ENCODE peak calls at places on chromosomes 6 and 20, in seven cellular contexts. T is GM04503, Y is Daoy, R is cardiac muscle cell, P is T-helper 1 cell, K is iPS-NIHi11, G is iris pigment epithelial cell. J is an unnamed sample.

GRCh38 chr6:25769983-25770382 is 15.4 kb downstream of the SLC17A4 start:
- DNase-seq in K (no peak), R (peak; percentile 51), Y (peak; percentile 27), T (peak; percentile 11), G (no peak), P (no peak), J (peak; percentile 64)

GRCh38 chr6:31568537-31568961 is 3.5 kb upstream of the LTA start:
- DNase-seq in G (no peak), P (peak; percentile 90), Y (no peak), T (no peak), K (no peak), R (no peak), J (no peak)

GRCh38 chr6:53326372-53327016 is 22.3 kb downstream of the ELOVL5 start:
- DNase-seq in T (peak; percentile 95), K (peak; percentile 30), G (peak; percentile 100), Y (peak; percentile 98), R (peak; percentile 95), P (no peak), J (peak; percentile 97)

GRCh38 chr20:56626367-56627121 is 2.6 kb upstream of the TFAP2C start:
- DNase-seq in K (peak; percentile 65), T (no peak), P (no peak), G (no peak), Y (peak; percentile 44), R (peak; percentile 24), J (peak; percentile 42)

GRCh38 chr6:139888691-139889122 is 514.3 kb upstream of the CITED2 start:
- DNase-seq in T (no peak), K (peak; percentile 43), G (peak; percentile 28), R (peak; percentile 39), P (no peak), Y (no peak), J (peak; percentile 61)

GRCh38 chr6:28988536-28989415 is 16.3 kb downstream of the ZNF311 start:
- DNase-seq in R (peak; percentile 86), Y (no peak), P (peak; percentile 74), G (peak; percentile 81), K (peak; percentile 73), T (peak; percentile 8), J (peak; percentile 70)

GRCh38 chr6:116410945-116411623 is 40.3 kb downstream of the DSE start:
- DNase-seq in Y (no peak), G (peak; percentile 74), K (no peak), T (no peak), P (no peak), R (peak; percentile 76), J (peak; percentile 31)

GRCh38 chr6:636488-636887 is 20.4 kb downstream of the HUS1B start:
- DNase-seq in T (no peak), Y (no peak), K (no peak), R (no peak), G (no peak), P (peak; percentile 58), J (no peak)

GRCh38 chr6:36873612-36874011 is 991 bp downstream of the PPIL1 start:
- DNase-seq in P (peak; percentile 42), K (no peak), R (no peak), T (no peak), G (no peak), Y (no peak), J (peak; percentile 20)

GRCh38 chr20:50724851-50725721 is 6.3 kb upstream of the PARD6B start:
- DNase-seq in K (no peak), P (no peak), Y (peak; percentile 94), T (peak; percentile 78), G (peak; percentile 97), R (peak; percentile 97), J (peak; percentile 91)

GRCh38 chr20:48667481-48667880 is 160.3 kb downstream of the PREX1 start:
- DNase-seq in P (no peak), G (no peak), K (no peak), R (no peak), Y (no peak), T (no peak), J (no peak)